ENCODE peak calls at places on chromosome X, in four cellular contexts. L is NCI-H2081 treated with DMSO at 0.1 percent for 48 hours; W is HCT116; M is stimulated activated CD8-positive, alpha-beta memory T cell treated with anti-CD3 and anti-CD28 coated beads, Interleukin-15, amount 100 ng/mL, for 48 hours. N is an unnamed sample.

GRCh38 chrX:149903889-149904748 is 23.1 kb downstream of the MAGEA8 start:
- DNase-seq in L (no peak), W (no peak), M (no peak), N (no peak)

GRCh38 chrX:7019555-7019954 is 128.0 kb upstream of the STS start:
- DNase-seq in L (no peak), M (no peak), W (no peak), N (no peak)

GRCh38 chrX:136450050-136450830 is 37.5 kb upstream of the BRS3 start:
- DNase-seq in L (no peak), M (no peak), W (no peak), N (no peak)

GRCh38 chrX:101383679-101384078 is 2.3 kb downstream of the BTK start:
- DNase-seq in W (no peak), M (no peak), L (no peak), N (no peak)

GRCh38 chrX:10189317-10190268 is 32.8 kb downstream of the CLCN4 start:
- DNase-seq in L (no peak), W (peak), M (peak), N (peak)

GRCh38 chrX:4588893-4589292 is 875.4 kb upstream of the PRKX start:
- DNase-seq in W (no peak), M (no peak), L (no peak), N (no peak)

GRCh38 chrX:28278236-28278635 is 297.0 kb upstream of the DCAF8L1 start:
- DNase-seq in L (no peak), M (no peak), W (no peak), N (no peak)

GRCh38 chrX:43969504-43970501 is 3.4 kb downstream of the NDP start:
- DNase-seq in M (no peak), W (no peak), L (no peak), N (no peak)

GRCh38 chrX:154761977-154762528 is 611 bp upstream of the DKC1 start:
- DNase-seq in L (no peak), W (no peak), M (no peak), N (no peak)

GRCh38 chrX:153370293-153371055 is 30.7 kb downstream of the PNMA6E start:
- DNase-seq in W (no peak), L (no peak), M (no peak), N (no peak)

N was measured in frontal cortex.